ENCODE peak calls at places on chromosomes 16 and 17, in four cellular contexts. S is IMR-90, V is endothelial cell of umbilical vein, O is keratinocyte. B is an unnamed sample.

GRCh38 chr16:19095699-19096098 is 18.1 kb upstream of the ITPRIPL2 start:
- DNase-seq in V (no peak), S (no peak), O (no peak), B (no peak)

GRCh38 chr16:75066861-75067447 is 49.6 kb downstream of the LDHD start:
- DNase-seq in S (no peak), O (no peak), V (no peak), B (no peak)

GRCh38 chr17:34291721-34292348 is 6.3 kb downstream of the CCL11 start:
- DNase-seq in S (no peak), O (no peak), V (no peak), B (no peak)

GRCh38 chr16:73230651-73231050 is 182.7 kb upstream of the ZFHX3 start:
- DNase-seq in O (no peak), V (no peak), S (no peak), B (no peak)

GRCh38 chr16:57824880-57825279 is 22.6 kb upstream of the KIFC3 start:
- DNase-seq in S (no peak), V (no peak), O (no peak), B (no peak)

GRCh38 chr16:3129137-3130131 is 5.4 kb upstream of the ZNF213 start:
- DNase-seq in O (no peak), V (peak; percentile 80), S (peak; percentile 86), B (peak; percentile 49)

GRCh38 chr17:726331-726919 is 6.0 kb upstream of the TLCD3A start:
- DNase-seq in V (no peak), S (no peak), O (no peak), B (no peak)

GRCh38 chr16:66878067-66878466 is 2.2 kb upstream of the PDP2 start:
- DNase-seq in S (no peak), O (no peak), V (no peak), B (no peak)

GRCh38 chr17:65074778-65075250 is 18.3 kb upstream of the GNA13 start:
- DNase-seq in V (peak; percentile 94), O (no peak), S (peak; percentile 68), B (peak; percentile 25)

GRCh38 chr16:397736-398332 is 835 bp downstream of the NME4 start:
- DNase-seq in S (peak; percentile 61), O (no peak), V (peak; percentile 49), B (peak; percentile 65)

GRCh38 chr16:87822571-87822970 is 46.7 kb downstream of the SLC7A5 start:
- DNase-seq in O (no peak), S (no peak), V (no peak), B (no peak)

GRCh38 chr16:87821346-87822001 is 47.8 kb downstream of the SLC7A5 start:
- DNase-seq in S (no peak), V (no peak), O (no peak), B (no peak)

GRCh38 chr16:87824016-87824990 is 45.0 kb downstream of the SLC7A5 start:
- DNase-seq in V (no peak), S (no peak), O (no peak), B (no peak)

GRCh38 chr16:87822002-87822390 is 47.3 kb downstream of the SLC7A5 start:
- DNase-seq in O (no peak), S (no peak), V (no peak), B (no peak)

GRCh38 chr16:87823146-87823929 is 46.0 kb downstream of the SLC7A5 start:
- DNase-seq in O (peak; percentile 89), V (no peak), S (no peak), B (no peak)
- H3K9me1 ChIP-seq in O (no peaks in the 10 kb centered on the region), V (no peaks in the 10 kb centered on the region), S (no peaks in the 10 kb centered on the region), B (peaks cover 4% of the 10 kb centered on the region)

DNA sequence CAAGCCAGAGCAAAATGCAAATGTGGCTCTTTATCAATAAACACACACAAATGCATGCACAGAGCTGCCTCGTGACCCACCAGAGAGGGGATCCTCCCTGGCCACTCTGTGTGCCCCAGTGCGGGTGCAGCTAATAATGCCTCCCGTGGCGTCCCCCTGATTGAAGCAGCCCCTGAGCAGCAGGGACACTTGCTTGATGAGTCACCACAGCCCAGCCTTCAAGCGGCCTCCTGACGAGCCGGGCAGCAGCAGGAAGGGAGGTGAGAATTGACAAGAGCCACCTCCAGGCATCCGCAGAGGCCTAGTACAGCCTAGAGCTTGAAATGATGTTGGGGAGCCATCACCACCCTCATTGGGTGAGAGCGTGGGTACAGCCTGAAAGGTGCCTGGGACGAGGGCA is 143.8 kb downstream of the CCDC182 start:
- DNase-seq in O (no peak), V (no peak), S (no peak), B (no peak)
- H3K9me1 ChIP-seq in O (no peaks in the 10 kb centered on the region), V (no peaks in the 10 kb centered on the region), S (peaks cover 17% of the 10 kb centered on the region), B (no peaks in the 10 kb centered on the region)

GRCh38 chr16:71565812-71566700 is 10.8 kb downstream of the TAT start:
- DNase-seq in S (no peak), O (no peak), V (no peak), B (no peak)

GRCh38 chr16:71559855-71560254 is 17.0 kb downstream of the TAT start:
- DNase-seq in S (no peak), V (no peak), O (no peak), B (no peak)

GRCh38 chr16:71557954-71558582 is 18.8 kb downstream of the TAT start:
- DNase-seq in S (no peak), V (no peak), O (no peak), B (no peak)

GRCh38 chr16:71564377-71564967 is 12.4 kb downstream of the TAT start:
- DNase-seq in O (no peak), S (no peak), V (no peak), B (no peak)

DNA sequence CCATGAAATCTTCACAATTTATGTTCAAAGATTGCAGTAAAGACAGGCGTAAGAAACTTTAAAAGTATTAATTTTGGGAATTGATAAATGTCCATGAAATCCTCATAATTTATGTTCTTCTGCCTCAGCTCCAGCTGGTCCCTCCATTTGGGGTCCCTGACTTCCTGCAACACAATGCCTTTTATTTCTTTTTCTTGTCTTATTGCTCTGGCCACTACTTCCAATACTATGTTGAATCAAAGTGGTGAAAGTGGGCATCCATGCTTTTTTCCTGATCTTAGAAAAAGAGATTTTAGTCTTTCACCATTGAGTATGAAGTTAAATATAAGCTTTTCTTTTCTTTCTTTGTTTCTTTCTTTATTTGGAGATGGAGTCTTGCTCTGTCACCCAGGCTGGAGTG is 14.3 kb downstream of the TAT start:
- DNase-seq in O (no peak), V (no peak), S (no peak), B (no peak)
- H3K9me1 ChIP-seq in O (no peaks in the 10 kb centered on the region), V (no peaks in the 10 kb centered on the region), S (no peaks in the 10 kb centered on the region), B (no peaks in the 10 kb centered on the region)

DNA sequence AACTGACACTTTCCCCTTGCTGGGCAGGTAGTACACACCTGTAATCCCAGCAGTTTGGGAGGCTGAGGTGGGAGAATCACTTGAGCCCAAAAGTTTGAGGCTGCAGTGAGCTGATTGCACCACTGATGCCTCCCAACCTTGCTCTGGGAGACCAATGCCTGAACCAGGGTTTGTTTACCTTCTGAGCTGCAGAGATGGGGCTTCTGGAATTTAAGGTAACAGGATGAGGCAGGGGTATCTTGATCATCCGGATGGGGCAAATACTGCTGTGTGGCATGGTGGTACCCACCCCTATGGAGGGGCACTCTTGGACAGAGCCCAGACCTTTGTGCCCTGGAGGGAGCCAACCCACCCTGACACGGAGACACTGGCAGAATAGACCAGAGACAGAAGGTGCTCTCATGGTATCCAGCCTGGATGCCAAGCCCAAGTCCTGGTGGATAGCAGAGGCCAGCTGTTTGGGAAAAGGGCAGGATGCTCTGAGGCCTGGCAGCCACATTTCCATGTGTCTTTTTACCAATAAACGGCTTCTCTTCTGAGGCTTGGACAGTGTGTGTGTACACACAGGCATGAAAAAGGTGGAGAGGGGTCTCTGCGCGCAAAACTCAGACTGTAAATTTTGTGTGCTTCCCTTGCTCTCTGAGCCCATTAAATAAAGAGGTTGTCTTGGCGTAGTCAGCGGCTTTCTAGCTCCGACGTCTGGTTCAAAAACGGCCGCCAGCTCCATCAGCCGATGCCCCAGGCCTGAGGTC is 4.4 kb downstream of the ZNF48 start:
- DNase-seq in O (no peak), V (no peak), S (no peak), B (no peak)
- H3K9me1 ChIP-seq in O (no peaks in the 10 kb centered on the region), V (no peaks in the 10 kb centered on the region), S (peaks cover 4% of the 10 kb centered on the region), B (no peaks in the 10 kb centered on the region)

GRCh38 chr17:78780335-78780734 is 1.7 kb downstream of the CYTH1 start:
- DNase-seq in O (no peak), S (no peak), V (no peak), B (no peak)
- H3K9me1 ChIP-seq in O (no peaks in the 10 kb centered on the region), S (peaks cover 8% of the 10 kb centered on the region), V (no peaks in the 10 kb centered on the region), B (no peaks in the 10 kb centered on the region)

B was measured in K562.